ENCODE peak calls at places on chromosomes 16 and 17, in seven cellular contexts. Q is thoracic aorta, H is mammary epithelial cell, A is adrenal gland, V is pancreas, M is psoas muscle, T is SK-N-SH. Z is an unnamed sample.
A peak's percentile ranks its signal among the peaks of the same experiment; 100 is the strongest.

GRCh38 chr17:16997514-16998429 is 25.9 kb upstream of the TNFRSF13B start:
- DNase-seq in V (no peak), A (no peak), M (no peak), T (peak; percentile 80), Q (no peak), H (peak; percentile 47), Z (no peak)

GRCh38 chr16:62077998-62078397 is 41.8 kb upstream of the CDH8 start:
- DNase-seq in H (no peak), A (no peak), Q (no peak), V (no peak), M (no peak), T (peak; percentile 11), Z (peak; percentile 8)

GRCh38 chr17:80919331-80920284 is 72.0 kb upstream of the CHMP6 start:
- DNase-seq in M (no peak), T (no peak), H (no peak), A (no peak), Q (no peak), V (no peak), Z (no peak)

GRCh38 chr17:78687944-78688343 is 94.1 kb downstream of the CYTH1 start:
- DNase-seq in T (no peak), V (no peak), Q (no peak), H (no peak), M (no peak), A (no peak), Z (no peak)

GRCh38 chr17:45410144-45411091 is 22.3 kb downstream of the ARHGAP27 start:
- DNase-seq in M (no peak), Q (no peak), A (peak; percentile 44), T (peak; percentile 59), H (no peak), V (no peak), Z (no peak)

GRCh38 chr17:7441202-7441705 is 1.9 kb downstream of the FGF11 start:
- DNase-seq in H (no peak), T (no peak), M (no peak), V (no peak), Q (no peak), A (peak; percentile 73), Z (no peak)

GRCh38 chr17:28328325-28328724 is 6.9 kb downstream of the IFT20 start:
- DNase-seq in H (no peak), Q (no peak), A (no peak), M (no peak), V (no peak), T (no peak), Z (no peak)

GRCh38 chr17:14321476-14321949 is 20.6 kb downstream of the HS3ST3B1 start:
- DNase-seq in Q (no peak), H (no peak), V (no peak), T (no peak), A (no peak), M (no peak), Z (no peak)

GRCh38 chr16:16120382-16121184 is 102.7 kb downstream of the ABCC6 start:
- DNase-seq in M (peak; percentile 27), Q (no peak), A (peak; percentile 25), V (no peak), H (no peak), T (peak; percentile 44), Z (no peak)

GRCh38 chr17:16937431-16937830 is 34.5 kb downstream of the TNFRSF13B start:
- DNase-seq in Q (no peak), H (no peak), A (no peak), V (no peak), T (no peak), M (no peak), Z (no peak)

GRCh38 chr16:6684076-6684673 is 648.5 kb upstream of the RBFOX1 start:
- DNase-seq in M (no peak), H (peak; percentile 1), Q (no peak), A (no peak), T (peak; percentile 36), V (no peak), Z (no peak)

GRCh38 chr17:1580979-1581676 is 18.5 kb upstream of the PITPNA start:
- DNase-seq in H (no peak), A (no peak), M (no peak), Q (no peak), V (peak; percentile 73), T (no peak), Z (no peak)

GRCh38 chr16:64051826-64052225 is 1070.0 kb downstream of the CDH11 start:
- DNase-seq in T (no peak), H (peak; percentile 4), Q (no peak), V (no peak), M (no peak), A (no peak), Z (no peak)

GRCh38 chr17:79801156-79802038 is 4.5 kb upstream of the CBX8 start:
- DNase-seq in V (no peak), A (no peak), T (no peak), M (peak; percentile 27), Q (no peak), H (peak; percentile 28), Z (no peak)

GRCh38 chr17:49327835-49328784 is 33.9 kb downstream of the ZNF652 start:
- DNase-seq in V (no peak), A (no peak), H (peak; percentile 30), M (no peak), T (no peak), Q (no peak), Z (no peak)

GRCh38 chr16:72241930-72242329 is 70.0 kb upstream of the PMFBP1 start:
- DNase-seq in T (peak; percentile 52), Q (no peak), A (peak; percentile 15), H (peak; percentile 48), V (no peak), M (no peak), Z (no peak)

GRCh38 chr17:45228121-45228941 is 6.6 kb downstream of the FMNL1 start:
- DNase-seq in Q (no peak), V (peak; percentile 60), A (no peak), M (no peak), T (no peak), H (no peak), Z (no peak)

GRCh38 chr16:27254262-27254811 is 14.2 kb downstream of the NSMCE1 start:
- DNase-seq in H (peak; percentile 34), T (no peak), Q (no peak), M (no peak), A (no peak), V (no peak), Z (no peak)

GRCh38 chr17:31787082-31787481 is 72.0 kb downstream of the COPRS start:
- DNase-seq in V (no peak), M (no peak), Q (no peak), A (no peak), T (no peak), H (no peak), Z (no peak)

GRCh38 chr17:4772235-4772613 is 538 bp downstream of the TM4SF5 start:
- DNase-seq in T (peak; percentile 38), Q (no peak), A (no peak), V (no peak), M (no peak), H (no peak), Z (no peak)

GRCh38 chr16:27291722-27292240 is 22.0 kb upstream of the IL4R start:
- DNase-seq in H (no peak), T (no peak), A (no peak), V (no peak), M (no peak), Q (no peak), Z (no peak)

GRCh38 chr16:66182592-66182991 is 183.9 kb upstream of the CDH5 start:
- DNase-seq in H (peak; percentile 36), M (no peak), A (no peak), V (no peak), Q (no peak), T (no peak), Z (no peak)

GRCh38 chr17:47980516-47980915 is 9.6 kb downstream of the CDK5RAP3 start:
- DNase-seq in M (no peak), V (no peak), A (no peak), T (no peak), H (no peak), Q (no peak), Z (no peak)

GRCh38 chr16:73068546-73069401 is 20.8 kb upstream of the ZFHX3 start:
- DNase-seq in T (no peak), A (peak; percentile 52), V (peak; percentile 26), Q (peak; percentile 88), H (peak; percentile 85), M (peak; percentile 84), Z (no peak)

DNA sequence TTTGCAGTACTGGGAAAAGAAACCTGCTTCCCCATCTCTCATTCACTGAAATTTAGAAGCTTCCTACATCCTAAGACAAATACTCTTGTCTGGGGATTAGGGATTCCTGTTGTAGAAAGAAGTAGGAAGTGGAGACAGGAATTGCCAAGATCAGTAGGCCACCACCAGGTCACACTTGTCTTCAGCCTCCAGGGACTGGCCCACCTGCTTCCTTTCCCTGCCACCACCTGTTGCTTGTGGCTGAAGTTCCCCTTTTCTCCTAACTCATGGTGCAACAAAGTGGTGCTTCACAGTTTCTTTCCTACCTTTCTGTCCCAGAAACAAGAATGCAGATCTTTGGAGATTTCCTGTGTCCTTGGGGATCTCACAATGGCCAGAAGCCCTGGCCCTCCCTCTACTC is 82.4 kb downstream of the WNT3 start:
- DNase-seq in M (no peak), A (no peak), V (no peak), T (no peak), Q (no peak), H (no peak), Z (no peak)
- H3K27ac ChIP-seq in M (no peak overlapping the region), A (no peak overlapping the region), V (no peak overlapping the region), T (no peak overlapping the region), Q (no peak overlapping the region), H (no peak overlapping the region), Z (no peak overlapping the region)

GRCh38 chr16:57264381-57264780 is 19.3 kb downstream of the ARL2BP start:
- DNase-seq in T (no peak), Q (no peak), M (no peak), V (no peak), A (no peak), H (no peak), Z (no peak)
- H3K27ac ChIP-seq in T (no peak overlapping the region), Q (no peak overlapping the region), M (no peak overlapping the region), V (peak overlapping the region; percentile 85), A (no peak overlapping the region), H (no peak overlapping the region), Z (peak overlapping the region; percentile 99)

GRCh38 chr16:1027416-1027815 is 45.1 kb upstream of the SSTR5 start:
- DNase-seq in T (no peak), A (no peak), M (no peak), V (no peak), Q (no peak), H (no peak), Z (peak; percentile 29)
- H3K27ac ChIP-seq in T (no peak overlapping the region), A (no peak overlapping the region), M (no peak overlapping the region), V (no peak overlapping the region), Q (no peak overlapping the region), H (no peak overlapping the region), Z (peak overlapping the region; percentile 70)

DNA sequence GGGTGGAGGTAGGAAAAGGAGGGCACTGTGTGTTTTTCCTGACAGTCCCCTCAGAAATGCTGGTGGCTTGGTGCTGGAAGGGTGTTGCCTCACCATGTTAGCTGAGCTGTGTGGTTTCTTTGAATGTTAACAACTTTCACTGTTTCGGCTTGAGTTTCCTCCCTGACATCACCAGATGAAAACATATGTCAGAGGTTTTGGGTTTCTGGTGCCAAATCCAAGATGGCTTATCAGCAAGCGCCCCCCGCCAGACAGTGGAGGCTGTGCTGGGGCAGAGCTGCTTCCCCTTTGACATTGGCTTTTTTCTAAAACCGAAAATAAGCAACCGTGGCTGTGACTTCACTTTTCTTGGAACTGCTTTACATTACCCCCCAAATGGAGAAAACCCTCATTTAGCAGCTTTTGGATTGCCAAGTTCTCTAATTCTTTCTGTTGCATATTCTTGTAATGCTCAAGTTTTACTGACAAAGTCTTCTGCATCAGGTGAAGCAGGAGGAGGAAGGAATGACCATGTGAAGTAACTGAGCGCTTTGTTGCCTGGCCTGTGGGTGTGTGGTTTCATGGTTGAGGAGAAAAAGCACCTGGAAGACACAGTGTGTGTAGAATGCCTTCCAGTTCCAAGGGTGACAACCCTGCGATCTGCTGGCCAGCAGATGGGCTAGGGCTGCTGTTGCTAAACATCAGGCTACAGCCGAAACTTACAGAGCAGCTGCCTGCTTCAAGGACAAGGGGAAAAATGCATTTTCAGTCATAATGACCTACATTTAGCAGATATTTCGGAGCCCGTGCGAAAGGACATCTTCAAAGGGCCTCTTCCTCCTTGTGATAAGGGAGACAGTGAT is 9.7 kb downstream of the RMI2 start:
- DNase-seq in Q (no peak), A (peak; percentile 33), M (no peak), H (no peak), V (no peak), T (no peak), Z (no peak)
- H3K27ac ChIP-seq in Q (no peak overlapping the region), A (no peak overlapping the region), M (no peak overlapping the region), H (no peak overlapping the region), V (no peak overlapping the region), T (no peak overlapping the region), Z (no peak overlapping the region)